ENCODE peak calls at places on chromosomes 2 and 18, in nine cellular contexts. S, D, T, J, R, M, B, C and X are unnamed samples.

GRCh38 chr18:33916200-33916599 is 308.5 kb downstream of the NOL4 start:
- DNase-seq in S (no peak), D (no peak), T (no peak), J (no peak), R (no peak), M (no peak), B (no peak), C (no peak), X (no peak)

GRCh38 chr2:137291810-137292209 is 526.5 kb downstream of the THSD7B start:
- DNase-seq in S (no peak), D (no peak), T (no peak), J (no peak), R (no peak), M (no peak), B (no peak), C (no peak), X (no peak)

GRCh38 chr2:85132834-85133637 is at the start of gene TCF7L1:
- DNase-seq in S (peak), D (peak), T (peak), J (no peak), R (peak), M (peak), B (peak), C (peak), X (peak)

GRCh38 chr2:239296020-239296932 is 104.5 kb downstream of the HDAC4 start:
- DNase-seq in S (no peak), D (no peak), T (no peak), J (no peak), R (no peak), M (no peak), B (no peak), C (no peak), X (no peak)

GRCh38 chr18:65725421-65726050 is 25.3 kb upstream of the CDH7 start:
- DNase-seq in S (no peak), D (no peak), T (peak), J (no peak), R (no peak), M (peak), B (peak), C (peak), X (no peak)

GRCh38 chr2:148524519-148524919 is 120.0 kb upstream of the EPC2 start:
- DNase-seq in S (no peak), D (no peak), T (peak), J (peak), R (no peak), M (no peak), B (no peak), C (no peak), X (no peak)

GRCh38 chr18:48997985-48998831 is 47.4 kb upstream of the SMAD7 start:
- DNase-seq in S (no peak), D (peak), T (peak), J (no peak), R (peak), M (peak), B (peak), C (no peak), X (peak)

GRCh38 chr2:102094917-102095316 is 47.6 kb upstream of the IL1R1 start:
- DNase-seq in S (no peak), D (peak), T (peak), J (no peak), R (no peak), M (peak), B (peak), C (no peak), X (no peak)

GRCh38 chr2:102736174-102736606 is 25.6 kb upstream of the TMEM182 start:
- DNase-seq in S (no peak), D (no peak), T (peak), J (no peak), R (no peak), M (no peak), B (no peak), C (peak), X (no peak)

GRCh38 chr2:41965886-41966285 is 81.9 kb upstream of the PKDCC start:
- DNase-seq in S (no peak), D (no peak), T (no peak), J (no peak), R (peak), M (peak), B (peak), C (no peak), X (no peak)

GRCh38 chr2:126902152-126902835 is 3.6 kb downstream of the TEX51 start:
- DNase-seq in S (peak), D (no peak), T (no peak), J (no peak), R (peak), M (no peak), B (no peak), C (no peak), X (no peak)

GRCh38 chr2:118808429-118808809 is 39.0 kb downstream of the EN1 start:
- DNase-seq in S (no peak), D (no peak), T (no peak), J (no peak), R (no peak), M (no peak), B (no peak), C (no peak), X (no peak)

GRCh38 chr2:50181212-50181611 is 850.7 kb downstream of the NRXN1 start:
- DNase-seq in S (no peak), D (no peak), T (no peak), J (no peak), R (no peak), M (peak), B (peak), C (no peak), X (no peak)

GRCh38 chr18:23725827-23726661 is 36.8 kb downstream of the LAMA3 start:
- DNase-seq in S (no peak), D (no peak), T (no peak), J (no peak), R (no peak), M (no peak), B (no peak), C (no peak), X (no peak)

GRCh38 chr2:180573951-180574350 is 406.5 kb upstream of the UBE2E3 start:
- DNase-seq in S (no peak), D (no peak), T (no peak), J (no peak), R (no peak), M (no peak), B (no peak), C (no peak), X (no peak)

GRCh38 chr2:142675398-142675797 is 202.1 kb upstream of the KYNU start:
- DNase-seq in S (no peak), D (no peak), T (no peak), J (no peak), R (no peak), M (no peak), B (no peak), C (no peak), X (no peak)

GRCh38 chr2:133484783-133485182 is 83.5 kb downstream of the NCKAP5 start:
- DNase-seq in S (no peak), D (no peak), T (no peak), J (no peak), R (no peak), M (no peak), B (no peak), C (no peak), X (no peak)

GRCh38 chr18:73283788-73284187 is 416.0 kb upstream of the NETO1 start:
- DNase-seq in S (no peak), D (peak), T (no peak), J (no peak), R (no peak), M (no peak), B (peak), C (no peak), X (no peak)

GRCh38 chr2:200340527-200341224 is 34.2 kb downstream of the SPATS2L start:
- DNase-seq in S (no peak), D (no peak), T (no peak), J (no peak), R (no peak), M (no peak), B (no peak), C (no peak), X (no peak)

GRCh38 chr2:98822301-98823164 is 91.6 kb upstream of the MGAT4A start:
- DNase-seq in S (peak), D (no peak), T (no peak), J (peak), R (peak), M (no peak), B (no peak), C (no peak), X (no peak)

GRCh38 chr2:173669271-173669853 is 295.8 kb downstream of the SP3 start:
- DNase-seq in S (no peak), D (no peak), T (no peak), J (no peak), R (no peak), M (no peak), B (no peak), C (no peak), X (no peak)

GRCh38 chr2:53668624-53669026 is 99.0 kb upstream of the CHAC2 start:
- DNase-seq in S (no peak), D (no peak), T (no peak), J (no peak), R (no peak), M (no peak), B (no peak), C (no peak), X (no peak)

GRCh38 chr2:69493268-69493667 is 56.0 kb upstream of the NFU1 start:
- DNase-seq in S (no peak), D (no peak), T (no peak), J (no peak), R (no peak), M (no peak), B (no peak), C (peak), X (no peak)

GRCh38 chr2:18546586-18546985 is 13.9 kb downstream of the RDH14 start:
- DNase-seq in S (no peak), D (no peak), T (no peak), J (no peak), R (no peak), M (no peak), B (peak), C (peak), X (no peak)

GRCh38 chr2:48249631-48250473 is 280.1 kb upstream of the STON1 start:
- DNase-seq in S (no peak), D (no peak), T (peak), J (no peak), R (no peak), M (peak), B (peak), C (no peak), X (no peak)

GRCh38 chr2:141021109-141021508 is 1109.7 kb downstream of the LRP1B start:
- DNase-seq in S (no peak), D (no peak), T (no peak), J (no peak), R (no peak), M (no peak), B (no peak), C (no peak), X (peak)

GRCh38 chr2:41784496-41784895 is 263.3 kb upstream of the PKDCC start:
- DNase-seq in S (no peak), D (no peak), T (no peak), J (no peak), R (no peak), M (no peak), B (peak), C (no peak), X (no peak)

GRCh38 chr18:14948163-14948540 is 200.2 kb downstream of the ANKRD30B start:
- DNase-seq in S (no peak), D (no peak), T (no peak), J (no peak), R (peak), M (no peak), B (no peak), C (no peak), X (no peak)

GRCh38 chr2:32166115-32166549 is 468 bp downstream of the SLC30A6 start:
- DNase-seq in S (no peak), D (no peak), T (no peak), J (no peak), R (no peak), M (no peak), B (no peak), C (no peak), X (no peak)

GRCh38 chr2:111978452-111979170 is 76.5 kb upstream of the TMEM87B start:
- DNase-seq in S (no peak), D (no peak), T (no peak), J (no peak), R (no peak), M (no peak), B (no peak), C (no peak), X (no peak)

GRCh38 chr2:23711979-23712755 is 214.8 kb downstream of the ATAD2B start:
- DNase-seq in S (no peak), D (no peak), T (no peak), J (no peak), R (no peak), M (no peak), B (no peak), C (no peak), X (no peak)

GRCh38 chr18:24514439-24514838 is 54.0 kb downstream of the HRH4 start:
- DNase-seq in S (no peak), D (peak), T (peak), J (no peak), R (no peak), M (peak), B (peak), C (no peak), X (peak)

GRCh38 chr2:105843797-105844374 is 99.2 kb downstream of the NCK2 start:
- DNase-seq in S (no peak), D (no peak), T (peak), J (no peak), R (no peak), M (no peak), B (no peak), C (no peak), X (no peak)

GRCh38 chr2:36366491-36367120 is 11.0 kb downstream of the CRIM1 start:
- DNase-seq in S (no peak), D (no peak), T (no peak), J (no peak), R (no peak), M (no peak), B (no peak), C (no peak), X (no peak)

GRCh38 chr2:152344561-152345195 is 9.7 kb downstream of the FMNL2 start:
- DNase-seq in S (no peak), D (no peak), T (no peak), J (no peak), R (no peak), M (no peak), B (no peak), C (no peak), X (no peak)

GRCh38 chr2:96329870-96330269 is 4.8 kb downstream of the ITPRIPL1 start:
- DNase-seq in S (no peak), D (no peak), T (no peak), J (no peak), R (no peak), M (no peak), B (no peak), C (no peak), X (no peak)